ENCODE peak calls at places on chromosome 1, in five cellular contexts. H, F, S, A and T are unnamed samples.

GRCh38 chr1:156149374-156150106 is 3.8 kb upstream of the SEMA4A start:
- DNase-seq in H (no peak), S (no peak), F (no peak), A (no peak), T (no peak)

GRCh38 chr1:9601942-9602793 is 13.5 kb downstream of the TMEM201 start:
- DNase-seq in F (no peak), S (no peak), H (no peak), A (no peak), T (no peak)

GRCh38 chr1:18875107-18875795 is 15.8 kb upstream of the TAS1R2 start:
- DNase-seq in F (peak), S (peak), H (peak), A (peak), T (peak)

GRCh38 chr1:149848340-149848771 is 51.0 kb upstream of the BOLA1 start:
- DNase-seq in S (peak), F (peak), A (no peak), H (no peak), T (peak)

GRCh38 chr1:167442142-167442848 is 76.0 kb downstream of the CD247 start:
- DNase-seq in H (peak), S (peak), F (peak), A (peak), T (peak)

GRCh38 chr1:98179159-98179558 is 258.3 kb upstream of the DPYD start:
- DNase-seq in A (no peak), H (no peak), F (no peak), S (no peak), T (no peak)

GRCh38 chr1:208187499-208188041 is 56.6 kb downstream of the PLXNA2 start:
- DNase-seq in S (no peak), H (no peak), A (no peak), F (no peak), T (no peak)

GRCh38 chr1:183966487-183966886 is 71.0 kb downstream of the COLGALT2 start:
- DNase-seq in H (no peak), F (no peak), A (no peak), S (no peak), T (no peak)

GRCh38 chr1:111436726-111437125 is 9.2 kb upstream of the OVGP1 start:
- DNase-seq in S (peak), F (peak), A (no peak), H (no peak), T (no peak)

GRCh38 chr1:200869753-200870391 is 2.9 kb upstream of the GPR25 start:
- DNase-seq in S (no peak), F (no peak), H (peak), A (no peak), T (no peak)